ENCODE peak calls at places on chromosomes 16 and 17, in five cellular contexts. M, R, K, L and P are unnamed samples.

GRCh38 chr17:73284906-73285602 is 23.4 kb upstream of the CPSF4L start:
- DNase-seq in R (no peak), K (no peak), M (peak; percentile 62), L (no peak), P (no peak)

GRCh38 chr17:46770818-46771600 is 47.5 kb downstream of the WNT3 start:
- DNase-seq in K (no peak), M (peak; percentile 49), R (no peak), L (peak; percentile 62), P (no peak)

GRCh38 chr16:56352351-56353053 is 72.8 kb downstream of the AMFR start:
- DNase-seq in M (peak; percentile 9), R (peak; percentile 38), K (no peak), L (no peak), P (no peak)

GRCh38 chr17:82228278-82228841 is 482 bp upstream of the SLC16A3 start:
- DNase-seq in R (no peak), K (no peak), L (no peak), M (peak; percentile 46), P (no peak)

GRCh38 chr17:79468183-79468944 is 142.5 kb downstream of the RBFOX3 start:
- DNase-seq in L (no peak), M (no peak), K (no peak), R (no peak), P (no peak)

GRCh38 chr17:34485999-34486398 is 93.4 kb upstream of the TMEM132E start:
- DNase-seq in M (no peak), R (no peak), L (no peak), K (no peak), P (no peak)

GRCh38 chr17:3603119-3603869 is 5.9 kb downstream of the TRPV1 start:
- DNase-seq in M (no peak), K (no peak), R (no peak), L (no peak), P (peak; percentile 63)

GRCh38 chr16:72501739-72502653 is 330.0 kb upstream of the PMFBP1 start:
- DNase-seq in M (peak; percentile 27), R (peak; percentile 73), L (peak; percentile 48), K (no peak), P (peak; percentile 55)

GRCh38 chr17:49843774-49844350 is 4.0 kb downstream of the TAC4 start:
- DNase-seq in L (peak; percentile 69), M (no peak), R (no peak), K (no peak), P (no peak)

GRCh38 chr17:74619077-74619673 is 4.4 kb downstream of the CD300E start:
- DNase-seq in R (no peak), L (no peak), K (no peak), M (no peak), P (no peak)
- H3K4me1 ChIP-seq in R (no peaks in the 10 kb centered on the region), L (no peaks in the 10 kb centered on the region), K (no peaks in the 10 kb centered on the region), M (no peaks in the 10 kb centered on the region), P (no peaks in the 10 kb centered on the region)

DNA sequence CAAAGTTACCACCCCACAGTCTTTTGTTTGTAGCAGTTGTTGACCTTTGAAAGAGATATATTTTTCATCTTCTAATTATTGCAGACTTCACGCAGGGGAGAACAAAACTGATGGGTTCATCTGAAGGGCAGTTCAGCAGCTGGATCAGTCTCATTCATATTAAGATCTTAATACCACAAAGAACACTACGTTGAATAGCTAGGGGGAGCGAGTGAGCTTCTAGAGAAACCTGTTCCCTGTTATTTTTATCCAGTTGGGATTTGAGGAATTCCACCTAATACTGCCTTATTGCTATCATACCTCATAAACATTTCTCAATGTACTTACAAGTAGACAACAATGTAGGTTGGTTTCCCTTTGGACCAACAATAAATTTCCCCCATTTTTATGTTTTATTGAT is 306.1 kb upstream of the KIF2B start:
- DNase-seq in R (no peak), M (no peak), L (no peak), K (no peak), P (peak; percentile 15)
- TF ChIP-seq CTCF in R (no peak), M (no peak), L (peak; percentile 28), K (no peak), P (peak; percentile 16)

GRCh38 chr17:28750178-28751047 is 6.6 kb downstream of the TRAF4 start:
- DNase-seq in L (peak; percentile 82), R (peak; percentile 96), M (peak; percentile 92), K (peak; percentile 97), P (peak; percentile 74)
- H3K4me1 ChIP-seq in L (peaks cover 50% of the 10 kb centered on the region), R (peaks cover 16% of the 10 kb centered on the region), M (peaks cover 8% of the 10 kb centered on the region), K (peaks cover 2% of the 10 kb centered on the region), P (peaks cover 22% of the 10 kb centered on the region)

GRCh38 chr17:77548967-77549366 is 408.2 kb downstream of the SEC14L1 start:
- DNase-seq in L (no peak), R (no peak), K (no peak), M (no peak), P (no peak)

GRCh38 chr17:77544347-77544746 is 403.6 kb downstream of the SEC14L1 start:
- DNase-seq in L (no peak), K (no peak), R (no peak), M (no peak), P (no peak)

GRCh38 chr17:77543779-77544178 is 403.0 kb downstream of the SEC14L1 start:
- DNase-seq in L (no peak), M (no peak), R (no peak), K (no peak), P (no peak)

GRCh38 chr17:77542551-77543490 is 402.1 kb downstream of the SEC14L1 start:
- DNase-seq in L (peak; percentile 91), M (peak; percentile 64), K (peak; percentile 92), R (peak; percentile 91), P (peak; percentile 59)

GRCh38 chr17:77546772-77547201 is 406.0 kb downstream of the SEC14L1 start:
- DNase-seq in L (no peak), R (no peak), M (no peak), K (no peak), P (peak; percentile 18)
- TF ChIP-seq CTCF in L (no peak), R (no peak), M (no peak), K (no peak), P (no peak)